ENCODE peak calls at places on chromosome 2, in nine cellular contexts. One of them, this sample, is unnamed.
A peak's percentile ranks its signal among the peaks of the same experiment; 100 is the strongest.

GRCh38 chr2:41934323-41935003 is 113.4 kb upstream of the PKDCC start:
- DNase-seq in right atrium auricular region: no peak
- DNase-seq in PC-3: no peak
- DNase-seq in Peyer's patch: no peak
- DNase-seq in fibroblast of pulmonary artery: peak; percentile 69
- DNase-seq in coronary artery: no peak
- DNase-seq in endothelial cell: no peak
- DNase-seq in gastrocnemius medialis: no peak
- DNase-seq in suprapubic skin: peak; percentile 56
- DNase-seq in this sample: no peak

GRCh38 chr2:49000692-49001091 is 153.6 kb downstream of the FSHR start:
- DNase-seq in right atrium auricular region: no peak
- DNase-seq in PC-3: no peak
- DNase-seq in Peyer's patch: no peak
- DNase-seq in fibroblast of pulmonary artery: no peak
- DNase-seq in coronary artery: no peak
- DNase-seq in endothelial cell: no peak
- DNase-seq in gastrocnemius medialis: no peak
- DNase-seq in suprapubic skin: no peak
- DNase-seq in this sample: no peak

GRCh38 chr2:160940699-160941098 is 219.5 kb upstream of the TANK start:
- DNase-seq in right atrium auricular region: no peak
- DNase-seq in PC-3: no peak
- DNase-seq in Peyer's patch: no peak
- DNase-seq in fibroblast of pulmonary artery: peak; percentile 60
- DNase-seq in coronary artery: no peak
- DNase-seq in endothelial cell: no peak
- DNase-seq in gastrocnemius medialis: no peak
- DNase-seq in suprapubic skin: no peak
- DNase-seq in this sample: no peak

GRCh38 chr2:144770616-144771230 is 250.8 kb upstream of the ZEB2 start:
- DNase-seq in right atrium auricular region: no peak
- DNase-seq in PC-3: no peak
- DNase-seq in Peyer's patch: no peak
- DNase-seq in fibroblast of pulmonary artery: no peak
- DNase-seq in coronary artery: no peak
- DNase-seq in endothelial cell: no peak
- DNase-seq in gastrocnemius medialis: no peak
- DNase-seq in suprapubic skin: no peak
- DNase-seq in this sample: no peak

GRCh38 chr2:98374958-98375570 is 28.8 kb downstream of the CNGA3 start:
- DNase-seq in right atrium auricular region: no peak
- DNase-seq in PC-3: no peak
- DNase-seq in Peyer's patch: no peak
- DNase-seq in fibroblast of pulmonary artery: no peak
- DNase-seq in coronary artery: no peak
- DNase-seq in endothelial cell: no peak
- DNase-seq in gastrocnemius medialis: no peak
- DNase-seq in suprapubic skin: no peak
- DNase-seq in this sample: no peak

GRCh38 chr2:230308402-230309000 is 18.5 kb upstream of the SP140L start:
- DNase-seq in right atrium auricular region: no peak
- DNase-seq in PC-3: no peak
- DNase-seq in Peyer's patch: no peak
- DNase-seq in fibroblast of pulmonary artery: no peak
- DNase-seq in coronary artery: no peak
- DNase-seq in endothelial cell: no peak
- DNase-seq in gastrocnemius medialis: no peak
- DNase-seq in suprapubic skin: no peak
- DNase-seq in this sample: no peak

GRCh38 chr2:235577404-235578330 is 83.8 kb downstream of the AGAP1 start:
- DNase-seq in right atrium auricular region: peak; percentile 63
- DNase-seq in PC-3: no peak
- DNase-seq in Peyer's patch: no peak
- DNase-seq in fibroblast of pulmonary artery: peak; percentile 75
- DNase-seq in coronary artery: no peak
- DNase-seq in endothelial cell: no peak
- DNase-seq in gastrocnemius medialis: peak; percentile 24
- DNase-seq in suprapubic skin: no peak
- DNase-seq in this sample: no peak

GRCh38 chr2:48313036-48313877 is 216.7 kb upstream of the STON1 start:
- DNase-seq in right atrium auricular region: no peak
- DNase-seq in PC-3: no peak
- DNase-seq in Peyer's patch: no peak
- DNase-seq in fibroblast of pulmonary artery: no peak
- DNase-seq in coronary artery: no peak
- DNase-seq in endothelial cell: no peak
- DNase-seq in gastrocnemius medialis: no peak
- DNase-seq in suprapubic skin: no peak
- DNase-seq in this sample: no peak

GRCh38 chr2:209687261-209687660 is 84.4 kb upstream of the UNC80 start:
- DNase-seq in right atrium auricular region: no peak
- DNase-seq in PC-3: no peak
- DNase-seq in Peyer's patch: no peak
- DNase-seq in fibroblast of pulmonary artery: no peak
- DNase-seq in coronary artery: no peak
- DNase-seq in endothelial cell: no peak
- DNase-seq in gastrocnemius medialis: no peak
- DNase-seq in suprapubic skin: no peak
- DNase-seq in this sample: no peak

GRCh38 chr2:8436585-8436984 is 245.3 kb upstream of the ID2 start:
- DNase-seq in right atrium auricular region: peak; percentile 30
- DNase-seq in PC-3: no peak
- DNase-seq in Peyer's patch: no peak
- DNase-seq in fibroblast of pulmonary artery: no peak
- DNase-seq in coronary artery: peak; percentile 58
- DNase-seq in endothelial cell: no peak
- DNase-seq in gastrocnemius medialis: no peak
- DNase-seq in suprapubic skin: no peak
- DNase-seq in this sample: no peak

GRCh38 chr2:118224144-118224887 is 136.0 kb downstream of the INSIG2 start:
- DNase-seq in right atrium auricular region: no peak
- DNase-seq in PC-3: no peak
- DNase-seq in Peyer's patch: peak; percentile 58
- DNase-seq in fibroblast of pulmonary artery: no peak
- DNase-seq in coronary artery: no peak
- DNase-seq in endothelial cell: peak; percentile 48
- DNase-seq in gastrocnemius medialis: no peak
- DNase-seq in suprapubic skin: peak; percentile 69
- DNase-seq in this sample: peak; percentile 34

DNA sequence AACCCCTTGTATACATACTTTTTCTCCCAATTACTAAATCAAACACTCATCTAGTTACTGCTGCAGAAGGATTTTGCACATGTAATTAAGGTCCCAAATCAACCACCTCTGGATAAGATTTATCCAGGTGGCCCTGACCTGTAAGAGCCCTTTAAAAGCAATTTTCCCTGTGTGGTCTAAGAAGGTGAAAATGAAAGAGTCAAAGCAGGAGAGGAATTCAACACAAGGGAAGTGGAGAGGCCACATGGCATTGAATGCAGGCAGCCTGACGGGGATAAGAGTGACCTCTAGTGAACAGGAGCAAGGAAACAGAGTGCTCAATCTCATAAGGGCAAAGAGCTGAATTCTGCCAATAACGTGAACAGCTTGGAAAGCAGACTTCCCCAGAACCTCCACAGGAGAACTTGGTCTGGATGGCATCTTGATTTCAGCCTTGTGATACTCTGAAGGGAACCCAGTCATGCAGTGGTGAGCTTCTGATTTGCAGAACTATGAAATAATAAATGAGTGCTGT is 27.2 kb downstream of the PPP3R1 start:
- DNase-seq in right atrium auricular region: no peak
- DNase-seq in PC-3: peak; percentile 48
- DNase-seq in Peyer's patch: no peak
- DNase-seq in fibroblast of pulmonary artery: peak; percentile 34
- DNase-seq in coronary artery: no peak
- DNase-seq in endothelial cell: peak; percentile 33
- DNase-seq in gastrocnemius medialis: no peak
- DNase-seq in suprapubic skin: no peak
- DNase-seq in this sample: no peak
- TF ChIP-seq CTCF in right atrium auricular region: peak; percentile 45
- TF ChIP-seq CTCF in PC-3: peak; percentile 61
- TF ChIP-seq CTCF in Peyer's patch: no peak
- TF ChIP-seq CTCF in fibroblast of pulmonary artery: peak; percentile 32
- TF ChIP-seq CTCF in coronary artery: no peak
- TF ChIP-seq CTCF in endothelial cell: no peak
- TF ChIP-seq CTCF in gastrocnemius medialis: no peak
- TF ChIP-seq CTCF in suprapubic skin: no peak
- TF ChIP-seq CTCF in this sample: no peak

GRCh38 chr2:113197347-113198047 is 23.7 kb downstream of the PSD4 start:
- DNase-seq in right atrium auricular region: no peak
- DNase-seq in PC-3: no peak
- DNase-seq in Peyer's patch: peak; percentile 44
- DNase-seq in fibroblast of pulmonary artery: no peak
- DNase-seq in coronary artery: no peak
- DNase-seq in endothelial cell: no peak
- DNase-seq in gastrocnemius medialis: no peak
- DNase-seq in suprapubic skin: no peak
- DNase-seq in this sample: no peak

GRCh38 chr2:113195923-113196501 is 22.2 kb downstream of the PSD4 start:
- DNase-seq in right atrium auricular region: no peak
- DNase-seq in PC-3: no peak
- DNase-seq in Peyer's patch: no peak
- DNase-seq in fibroblast of pulmonary artery: no peak
- DNase-seq in coronary artery: no peak
- DNase-seq in endothelial cell: no peak
- DNase-seq in gastrocnemius medialis: no peak
- DNase-seq in suprapubic skin: no peak
- DNase-seq in this sample: no peak

GRCh38 chr2:113187771-113188170 is 14.0 kb downstream of the PSD4 start:
- DNase-seq in right atrium auricular region: no peak
- DNase-seq in PC-3: no peak
- DNase-seq in Peyer's patch: no peak
- DNase-seq in fibroblast of pulmonary artery: peak; percentile 23
- DNase-seq in coronary artery: no peak
- DNase-seq in endothelial cell: no peak
- DNase-seq in gastrocnemius medialis: no peak
- DNase-seq in suprapubic skin: no peak
- DNase-seq in this sample: no peak

GRCh38 chr2:113196839-113197238 is 23.1 kb downstream of the PSD4 start:
- DNase-seq in right atrium auricular region: no peak
- DNase-seq in PC-3: no peak
- DNase-seq in Peyer's patch: peak; percentile 41
- DNase-seq in fibroblast of pulmonary artery: no peak
- DNase-seq in coronary artery: no peak
- DNase-seq in endothelial cell: no peak
- DNase-seq in gastrocnemius medialis: no peak
- DNase-seq in suprapubic skin: no peak
- DNase-seq in this sample: no peak

GRCh38 chr2:113192459-113193100 is 18.8 kb downstream of the PSD4 start:
- DNase-seq in right atrium auricular region: no peak
- DNase-seq in PC-3: no peak
- DNase-seq in Peyer's patch: no peak
- DNase-seq in fibroblast of pulmonary artery: no peak
- DNase-seq in coronary artery: no peak
- DNase-seq in endothelial cell: no peak
- DNase-seq in gastrocnemius medialis: no peak
- DNase-seq in suprapubic skin: no peak
- DNase-seq in this sample: no peak
- TF ChIP-seq CTCF in right atrium auricular region: no peak
- TF ChIP-seq CTCF in PC-3: peak; percentile 44
- TF ChIP-seq CTCF in Peyer's patch: no peak
- TF ChIP-seq CTCF in fibroblast of pulmonary artery: no peak
- TF ChIP-seq CTCF in coronary artery: no peak
- TF ChIP-seq CTCF in endothelial cell: no peak
- TF ChIP-seq CTCF in gastrocnemius medialis: no peak
- TF ChIP-seq CTCF in suprapubic skin: no peak
- TF ChIP-seq CTCF in this sample: no peak

GRCh38 chr2:105442721-105443120 is 43.9 kb upstream of the FHL2 start:
- DNase-seq in right atrium auricular region: no peak
- DNase-seq in PC-3: peak; percentile 17
- DNase-seq in Peyer's patch: no peak
- DNase-seq in fibroblast of pulmonary artery: no peak
- DNase-seq in coronary artery: no peak
- DNase-seq in endothelial cell: no peak
- DNase-seq in gastrocnemius medialis: no peak
- DNase-seq in suprapubic skin: no peak
- DNase-seq in this sample: no peak

GRCh38 chr2:105442056-105442455 is 43.2 kb upstream of the FHL2 start:
- DNase-seq in right atrium auricular region: no peak
- DNase-seq in PC-3: no peak
- DNase-seq in Peyer's patch: no peak
- DNase-seq in fibroblast of pulmonary artery: no peak
- DNase-seq in coronary artery: no peak
- DNase-seq in endothelial cell: no peak
- DNase-seq in gastrocnemius medialis: no peak
- DNase-seq in suprapubic skin: no peak
- DNase-seq in this sample: no peak

GRCh38 chr2:105447476-105447875 is 48.6 kb upstream of the FHL2 start:
- DNase-seq in right atrium auricular region: no peak
- DNase-seq in PC-3: peak; percentile 91
- DNase-seq in Peyer's patch: no peak
- DNase-seq in fibroblast of pulmonary artery: no peak
- DNase-seq in coronary artery: no peak
- DNase-seq in endothelial cell: no peak
- DNase-seq in gastrocnemius medialis: no peak
- DNase-seq in suprapubic skin: no peak
- DNase-seq in this sample: no peak

GRCh38 chr2:105445498-105445897 is 46.6 kb upstream of the FHL2 start:
- DNase-seq in right atrium auricular region: no peak
- DNase-seq in PC-3: no peak
- DNase-seq in Peyer's patch: no peak
- DNase-seq in fibroblast of pulmonary artery: no peak
- DNase-seq in coronary artery: no peak
- DNase-seq in endothelial cell: no peak
- DNase-seq in gastrocnemius medialis: no peak
- DNase-seq in suprapubic skin: no peak
- DNase-seq in this sample: no peak

GRCh38 chr2:105443610-105444598 is 45.1 kb upstream of the FHL2 start:
- DNase-seq in right atrium auricular region: peak; percentile 48
- DNase-seq in PC-3: peak; percentile 30
- DNase-seq in Peyer's patch: no peak
- DNase-seq in fibroblast of pulmonary artery: no peak
- DNase-seq in coronary artery: no peak
- DNase-seq in endothelial cell: no peak
- DNase-seq in gastrocnemius medialis: no peak
- DNase-seq in suprapubic skin: no peak
- DNase-seq in this sample: no peak
- TF ChIP-seq CTCF in right atrium auricular region: no peak
- TF ChIP-seq CTCF in PC-3: no peak
- TF ChIP-seq CTCF in Peyer's patch: no peak
- TF ChIP-seq CTCF in fibroblast of pulmonary artery: no peak
- TF ChIP-seq CTCF in coronary artery: no peak
- TF ChIP-seq CTCF in endothelial cell: no peak
- TF ChIP-seq CTCF in gastrocnemius medialis: no peak
- TF ChIP-seq CTCF in suprapubic skin: no peak
- TF ChIP-seq CTCF in this sample: no peak

DNA sequence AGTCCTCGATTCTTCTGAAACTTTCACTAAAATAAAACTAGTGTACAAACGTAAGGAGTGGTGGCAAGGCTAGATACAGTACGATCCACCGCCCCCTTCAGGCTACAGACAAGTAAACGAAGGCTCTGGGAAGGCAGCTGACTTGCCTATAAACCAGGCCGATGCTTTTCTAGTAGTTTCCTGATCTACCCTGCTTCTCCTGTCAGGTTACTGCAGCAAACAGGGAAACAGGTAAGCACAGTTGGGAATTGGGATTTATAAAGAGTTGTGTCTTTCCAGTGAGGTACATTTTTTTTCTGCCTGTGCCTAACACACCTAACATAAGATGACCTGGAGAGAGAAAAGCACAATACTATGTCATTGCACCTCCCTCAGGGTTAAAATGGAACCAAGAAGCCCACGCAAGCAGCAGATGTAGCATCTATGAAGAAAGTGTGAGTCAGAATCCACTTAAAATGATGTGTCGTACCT is 108.6 kb downstream of the UXS1 start:
- DNase-seq in right atrium auricular region: no peak
- DNase-seq in PC-3: peak; percentile 42
- DNase-seq in Peyer's patch: no peak
- DNase-seq in fibroblast of pulmonary artery: peak; percentile 64
- DNase-seq in coronary artery: no peak
- DNase-seq in endothelial cell: peak; percentile 50
- DNase-seq in gastrocnemius medialis: no peak
- DNase-seq in suprapubic skin: no peak
- DNase-seq in this sample: no peak
- TF ChIP-seq CTCF in right atrium auricular region: peak; percentile 65
- TF ChIP-seq CTCF in PC-3: peak; percentile 59
- TF ChIP-seq CTCF in Peyer's patch: peak; percentile 57
- TF ChIP-seq CTCF in fibroblast of pulmonary artery: peak; percentile 56
- TF ChIP-seq CTCF in coronary artery: no peak
- TF ChIP-seq CTCF in endothelial cell: no peak
- TF ChIP-seq CTCF in gastrocnemius medialis: no peak
- TF ChIP-seq CTCF in suprapubic skin: no peak
- TF ChIP-seq CTCF in this sample: no peak